ENCODE peak calls at places on chromosomes 7 and 10, in four cellular contexts. One of them, this sample, is unnamed.

GRCh38 chr10:24519950-24520349 is 203.7 kb downstream of the ARHGAP21 start:
- DNase-seq in SK-N-SH: no peak
- DNase-seq in thyroid gland: no peak
- DNase-seq in foreskin fibroblast: no peak
- DNase-seq in this sample: no peak

GRCh38 chr10:101817542-101818118 is 614 bp downstream of the OGA start:
- DNase-seq in thyroid gland: peak
- DNase-seq in foreskin fibroblast: peak
- DNase-seq in SK-N-SH: peak
- DNase-seq in this sample: peak

GRCh38 chr7:90345548-90346319 is 782 bp upstream of the GTPBP10 start:
- DNase-seq in thyroid gland: no peak
- DNase-seq in foreskin fibroblast: peak
- DNase-seq in SK-N-SH: peak
- DNase-seq in this sample: peak

GRCh38 chr7:12638851-12639467 is 48.5 kb upstream of the ARL4A start:
- DNase-seq in thyroid gland: no peak
- DNase-seq in SK-N-SH: peak
- DNase-seq in foreskin fibroblast: peak
- DNase-seq in this sample: peak

GRCh38 chr10:76281704-76282103 is 850.3 kb downstream of the LRMDA start:
- DNase-seq in thyroid gland: no peak
- DNase-seq in SK-N-SH: no peak
- DNase-seq in foreskin fibroblast: no peak
- DNase-seq in this sample: no peak

GRCh38 chr7:130758429-130759056 is 24.5 kb upstream of the KLF14 start:
- DNase-seq in thyroid gland: no peak
- DNase-seq in SK-N-SH: peak
- DNase-seq in foreskin fibroblast: peak
- DNase-seq in this sample: peak

GRCh38 chr7:5218564-5219360 is 28.7 kb downstream of the WIPI2 start:
- DNase-seq in thyroid gland: no peak
- DNase-seq in foreskin fibroblast: no peak
- DNase-seq in SK-N-SH: no peak
- DNase-seq in this sample: no peak

GRCh38 chr7:140609646-140610045 is 31.0 kb downstream of the DENND2A start:
- DNase-seq in foreskin fibroblast: peak
- DNase-seq in SK-N-SH: no peak
- DNase-seq in thyroid gland: no peak
- DNase-seq in this sample: no peak

GRCh38 chr10:107498983-107499382 is 334.5 kb upstream of the SORCS1 start:
- DNase-seq in foreskin fibroblast: no peak
- DNase-seq in thyroid gland: no peak
- DNase-seq in SK-N-SH: no peak
- DNase-seq in this sample: no peak

GRCh38 chr7:91517408-91517807 is 253.2 kb downstream of the FZD1 start:
- DNase-seq in thyroid gland: no peak
- DNase-seq in foreskin fibroblast: no peak
- DNase-seq in SK-N-SH: no peak
- DNase-seq in this sample: no peak

GRCh38 chr10:106424076-106424475 is 740.4 kb downstream of the SORCS1 start:
- DNase-seq in foreskin fibroblast: peak
- DNase-seq in thyroid gland: no peak
- DNase-seq in SK-N-SH: no peak
- DNase-seq in this sample: peak

GRCh38 chr7:47915066-47915976 is 32.9 kb downstream of the PKD1L1 start:
- DNase-seq in SK-N-SH: no peak
- DNase-seq in thyroid gland: no peak
- DNase-seq in foreskin fibroblast: peak
- DNase-seq in this sample: no peak

GRCh38 chr7:100829150-100829716 is 1.9 kb upstream of the EPHB4 start:
- DNase-seq in thyroid gland: peak
- DNase-seq in foreskin fibroblast: no peak
- DNase-seq in SK-N-SH: peak
- DNase-seq in this sample: no peak

GRCh38 chr7:90111-91063 is 102.0 kb upstream of the FAM20C start:
- DNase-seq in foreskin fibroblast: peak
- DNase-seq in thyroid gland: no peak
- DNase-seq in SK-N-SH: no peak
- DNase-seq in this sample: peak

GRCh38 chr7:138324905-138325304 is 135.2 kb upstream of the TRIM24 start:
- DNase-seq in foreskin fibroblast: no peak
- DNase-seq in thyroid gland: no peak
- DNase-seq in SK-N-SH: no peak
- DNase-seq in this sample: no peak

GRCh38 chr10:126565456-126565855 is 105.0 kb downstream of the C10orf90 start:
- DNase-seq in thyroid gland: no peak
- DNase-seq in SK-N-SH: no peak
- DNase-seq in foreskin fibroblast: peak
- DNase-seq in this sample: no peak

GRCh38 chr10:91163269-91163708 is 57.2 kb upstream of the PCGF5 start:
- DNase-seq in thyroid gland: peak
- DNase-seq in foreskin fibroblast: peak
- DNase-seq in SK-N-SH: peak
- DNase-seq in this sample: peak

GRCh38 chr7:106175507-106175906 is 63.4 kb upstream of the SYPL1 start:
- DNase-seq in SK-N-SH: no peak
- DNase-seq in foreskin fibroblast: no peak
- DNase-seq in thyroid gland: no peak
- DNase-seq in this sample: no peak

GRCh38 chr7:120441850-120442249 is 168.9 kb downstream of the KCND2 start:
- DNase-seq in thyroid gland: no peak
- DNase-seq in SK-N-SH: no peak
- DNase-seq in foreskin fibroblast: no peak
- DNase-seq in this sample: no peak

GRCh38 chr7:130875265-130875741 is 141.3 kb upstream of the KLF14 start:
- DNase-seq in thyroid gland: peak
- DNase-seq in foreskin fibroblast: peak
- DNase-seq in SK-N-SH: peak
- DNase-seq in this sample: peak

GRCh38 chr10:95214369-95214768 is 20.3 kb downstream of the ACSM6 start:
- DNase-seq in SK-N-SH: no peak
- DNase-seq in foreskin fibroblast: peak
- DNase-seq in thyroid gland: peak
- DNase-seq in this sample: no peak

GRCh38 chr10:80544316-80544953 is 6.7 kb downstream of the SH2D4B start:
- DNase-seq in SK-N-SH: no peak
- DNase-seq in foreskin fibroblast: no peak
- DNase-seq in thyroid gland: no peak
- DNase-seq in this sample: no peak

GRCh38 chr10:61376908-61377368 is 76.2 kb downstream of the TMEM26 start:
- DNase-seq in SK-N-SH: no peak
- DNase-seq in thyroid gland: no peak
- DNase-seq in foreskin fibroblast: no peak
- DNase-seq in this sample: no peak

GRCh38 chr7:94908204-94909022 is 1.0 kb downstream of the PPP1R9A start:
- DNase-seq in SK-N-SH: peak
- DNase-seq in thyroid gland: peak
- DNase-seq in foreskin fibroblast: peak
- DNase-seq in this sample: peak

GRCh38 chr10:77168161-77168560 is 469.4 kb downstream of the KCNMA1 start:
- DNase-seq in thyroid gland: no peak
- DNase-seq in SK-N-SH: no peak
- DNase-seq in foreskin fibroblast: no peak
- DNase-seq in this sample: no peak

GRCh38 chr7:41261081-41261480 is 441.8 kb downstream of the INHBA start:
- DNase-seq in foreskin fibroblast: no peak
- DNase-seq in SK-N-SH: no peak
- DNase-seq in thyroid gland: no peak
- DNase-seq in this sample: no peak

GRCh38 chr10:36888925-36889573 is 236.3 kb upstream of the ANKRD30A start:
- DNase-seq in thyroid gland: peak
- DNase-seq in SK-N-SH: peak
- DNase-seq in foreskin fibroblast: peak
- DNase-seq in this sample: peak

GRCh38 chr7:40047661-40048060 is 86.8 kb downstream of the MPLKIP start:
- DNase-seq in SK-N-SH: no peak
- DNase-seq in thyroid gland: no peak
- DNase-seq in foreskin fibroblast: no peak
- DNase-seq in this sample: peak

GRCh38 chr10:29522038-29522855 is 112.5 kb downstream of the SVIL start:
- DNase-seq in foreskin fibroblast: peak
- DNase-seq in SK-N-SH: no peak
- DNase-seq in thyroid gland: no peak
- DNase-seq in this sample: no peak

GRCh38 chr7:94701555-94701973 is 45.6 kb upstream of the SGCE start:
- DNase-seq in thyroid gland: no peak
- DNase-seq in SK-N-SH: no peak
- DNase-seq in foreskin fibroblast: peak
- DNase-seq in this sample: no peak

GRCh38 chr7:116167177-116167576 is 43.2 kb upstream of the TES start:
- DNase-seq in thyroid gland: no peak
- DNase-seq in foreskin fibroblast: no peak
- DNase-seq in SK-N-SH: no peak
- DNase-seq in this sample: no peak
- TF ChIP-seq CTCF in thyroid gland: no peak
- TF ChIP-seq CTCF in foreskin fibroblast: no peak
- TF ChIP-seq CTCF in SK-N-SH: peak
- TF ChIP-seq CTCF in this sample: no peak

DNA sequence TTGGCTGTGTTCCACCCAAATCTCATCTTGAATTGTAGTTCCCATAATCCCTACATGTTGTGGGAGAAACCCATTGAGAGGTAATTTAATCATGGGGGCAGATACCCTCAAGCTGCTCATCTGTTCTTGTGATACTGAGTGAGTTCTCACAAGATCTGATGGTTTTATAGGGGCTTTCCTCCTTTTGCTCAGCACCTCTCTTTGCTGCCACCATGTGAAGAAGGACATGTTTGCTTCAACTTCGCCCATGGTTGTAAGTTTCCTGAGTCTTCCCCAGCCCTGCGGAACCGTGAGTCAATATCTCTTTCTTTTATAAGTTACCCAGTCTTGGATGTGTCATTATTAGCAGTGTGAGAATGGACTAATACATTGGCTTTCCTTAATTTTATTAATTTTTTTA is 527.8 kb downstream of the MDFIC start:
- DNase-seq in thyroid gland: no peak
- DNase-seq in SK-N-SH: no peak
- DNase-seq in foreskin fibroblast: no peak
- DNase-seq in this sample: no peak
- TF ChIP-seq CTCF in thyroid gland: no peak
- TF ChIP-seq CTCF in SK-N-SH: no peak
- TF ChIP-seq CTCF in foreskin fibroblast: no peak
- TF ChIP-seq CTCF in this sample: no peak

GRCh38 chr7:2451171-2452073 is 24.8 kb downstream of the GRIFIN start:
- DNase-seq in thyroid gland: peak
- DNase-seq in foreskin fibroblast: peak
- DNase-seq in SK-N-SH: peak
- DNase-seq in this sample: peak
- TF ChIP-seq CTCF in thyroid gland: peak
- TF ChIP-seq CTCF in foreskin fibroblast: peak
- TF ChIP-seq CTCF in SK-N-SH: peak
- TF ChIP-seq CTCF in this sample: peak

GRCh38 chr10:71134732-71135211 is 77.6 kb upstream of the UNC5B start:
- DNase-seq in thyroid gland: no peak
- DNase-seq in foreskin fibroblast: no peak
- DNase-seq in SK-N-SH: no peak
- DNase-seq in this sample: no peak
- TF ChIP-seq CTCF in thyroid gland: no peak
- TF ChIP-seq CTCF in foreskin fibroblast: no peak
- TF ChIP-seq CTCF in SK-N-SH: no peak
- TF ChIP-seq CTCF in this sample: no peak

GRCh38 chr7:81460228-81460627 is 309.6 kb downstream of the HGF start:
- DNase-seq in thyroid gland: no peak
- DNase-seq in foreskin fibroblast: no peak
- DNase-seq in SK-N-SH: no peak
- DNase-seq in this sample: no peak

GRCh38 chr7:81459485-81459884 is 310.4 kb downstream of the HGF start:
- DNase-seq in thyroid gland: no peak
- DNase-seq in SK-N-SH: no peak
- DNase-seq in foreskin fibroblast: no peak
- DNase-seq in this sample: no peak

GRCh38 chr7:81462672-81463071 is 307.2 kb downstream of the HGF start:
- DNase-seq in thyroid gland: no peak
- DNase-seq in foreskin fibroblast: peak
- DNase-seq in SK-N-SH: no peak
- DNase-seq in this sample: peak

GRCh38 chr7:81460646-81461045 is 309.2 kb downstream of the HGF start:
- DNase-seq in SK-N-SH: no peak
- DNase-seq in foreskin fibroblast: no peak
- DNase-seq in thyroid gland: no peak
- DNase-seq in this sample: no peak

DNA sequence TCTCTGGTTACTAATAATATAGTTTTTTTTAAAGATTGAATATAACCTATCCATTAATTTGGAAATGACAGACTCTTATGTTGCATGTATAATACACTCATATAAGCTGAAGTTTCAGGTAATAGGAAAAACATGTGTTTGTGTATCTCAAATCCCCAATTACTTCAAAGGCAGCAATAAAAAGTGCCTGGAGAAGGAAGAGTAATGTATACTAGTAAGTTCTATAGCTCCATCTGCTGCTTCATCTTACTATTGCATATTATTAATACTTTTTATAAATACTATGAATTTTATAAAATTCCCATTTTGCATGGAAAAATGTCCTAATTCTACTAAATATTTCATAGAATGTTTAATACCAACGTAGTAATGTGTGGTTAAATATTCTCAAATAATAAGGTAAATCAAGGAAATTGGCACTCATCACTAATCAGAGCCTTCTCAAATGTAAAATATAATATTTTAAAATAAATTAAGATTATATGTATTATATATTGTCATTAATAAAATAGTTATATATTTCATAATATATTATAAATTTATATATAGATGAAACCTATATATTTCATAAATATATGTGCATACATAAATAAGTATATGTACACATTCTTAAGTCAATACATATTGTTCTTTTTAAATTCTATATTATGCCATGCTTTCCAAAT is 311.9 kb downstream of the HGF start:
- DNase-seq in thyroid gland: no peak
- DNase-seq in foreskin fibroblast: peak
- DNase-seq in SK-N-SH: no peak
- DNase-seq in this sample: peak
- TF ChIP-seq CTCF in thyroid gland: no peak
- TF ChIP-seq CTCF in foreskin fibroblast: peak
- TF ChIP-seq CTCF in SK-N-SH: peak
- TF ChIP-seq CTCF in this sample: peak

GRCh38 chr10:88745633-88746032 is 14.2 kb upstream of the LIPN start:
- DNase-seq in SK-N-SH: no peak
- DNase-seq in foreskin fibroblast: no peak
- DNase-seq in thyroid gland: no peak
- DNase-seq in this sample: no peak

GRCh38 chr10:88743999-88744398 is 15.8 kb upstream of the LIPN start:
- DNase-seq in foreskin fibroblast: no peak
- DNase-seq in thyroid gland: no peak
- DNase-seq in SK-N-SH: no peak
- DNase-seq in this sample: peak
- TF ChIP-seq CTCF in foreskin fibroblast: no peak
- TF ChIP-seq CTCF in thyroid gland: no peak
- TF ChIP-seq CTCF in SK-N-SH: no peak
- TF ChIP-seq CTCF in this sample: no peak